ENCODE peak calls at places on chromosomes 13 and 19, in six cellular contexts. I, B, C, K, L and H are unnamed samples.

GRCh38 chr19:33390120-33390907 is 16.8 kb downstream of the CEBPG start:
- DNase-seq in B (peak), L (no peak), C (no peak), K (no peak), I (no peak), H (no peak)

GRCh38 chr19:35644987-35645679 is 3.0 kb upstream of the COX6B1 start:
- DNase-seq in B (peak), I (no peak), L (peak), C (peak), K (peak), H (peak)

GRCh38 chr19:1417681-1418493 is 10.5 kb downstream of the DAZAP1 start:
- DNase-seq in K (no peak), I (no peak), C (no peak), L (no peak), B (no peak), H (no peak)

GRCh38 chr13:32017449-32017848 is 14.1 kb upstream of the FRY start:
- DNase-seq in B (no peak), L (no peak), I (no peak), C (no peak), K (no peak), H (no peak)

GRCh38 chr13:113588394-113589111 is 4.0 kb downstream of the TFDP1 start:
- DNase-seq in I (no peak), B (no peak), K (no peak), C (peak), L (no peak), H (no peak)

GRCh38 chr13:33450956-33451709 is 165.6 kb upstream of the STARD13 start:
- DNase-seq in L (no peak), C (no peak), I (no peak), B (no peak), K (no peak), H (no peak)

GRCh38 chr13:23288564-23288963 is 107.8 kb downstream of the SGCG start:
- DNase-seq in L (no peak), I (no peak), C (no peak), B (no peak), K (no peak), H (no peak)

GRCh38 chr13:72970956-72971355 is 87.8 kb upstream of the KLF5 start:
- DNase-seq in K (no peak), L (no peak), B (no peak), C (no peak), I (peak), H (no peak)

GRCh38 chr19:1076951-1077350 is 10.0 kb downstream of the ARHGAP45 start:
- DNase-seq in C (peak), I (no peak), K (no peak), L (peak), B (no peak), H (peak)

GRCh38 chr13:101424381-101425155 is 8.3 kb upstream of the NALCN start:
- DNase-seq in B (no peak), I (no peak), L (no peak), C (no peak), K (no peak), H (no peak)

GRCh38 chr19:16457195-16457953 is 14.4 kb downstream of the EPS15L1 start:
- DNase-seq in I (no peak), C (no peak), B (no peak), K (peak), L (peak), H (no peak)

GRCh38 chr13:44857061-44857460 is 132.2 kb downstream of the NUFIP1 start:
- DNase-seq in K (no peak), B (no peak), L (peak), I (no peak), C (no peak), H (no peak)

GRCh38 chr19:17949956-17950309 is 17.0 kb upstream of the KCNN1 start:
- DNase-seq in I (no peak), B (no peak), L (no peak), K (no peak), C (no peak), H (no peak)

GRCh38 chr19:16139752-16140151 is 3.7 kb upstream of the HSH2D start:
- DNase-seq in I (no peak), K (no peak), L (no peak), C (no peak), B (no peak), H (no peak)

GRCh38 chr13:24127116-24127631 is 33.3 kb upstream of the SPATA13 start:
- DNase-seq in K (no peak), L (peak), B (no peak), C (no peak), I (no peak), H (peak)

GRCh38 chr13:108155185-108156106 is 59.9 kb downstream of the LIG4 start:
- DNase-seq in K (peak), L (peak), B (no peak), I (peak), C (peak), H (peak)

GRCh38 chr13:77339408-77339807 is 12.5 kb upstream of the MYCBP2 start:
- DNase-seq in B (no peak), L (no peak), C (no peak), I (no peak), K (no peak), H (no peak)

GRCh38 chr19:16445238-16446107 is 26.3 kb downstream of the EPS15L1 start:
- DNase-seq in B (no peak), K (no peak), C (no peak), L (no peak), I (no peak), H (peak)

GRCh38 chr13:28306325-28306724 is 168.0 kb downstream of the PAN3 start:
- DNase-seq in L (no peak), C (no peak), K (no peak), I (no peak), B (no peak), H (no peak)

GRCh38 chr13:77136902-77137420 is 110.0 kb upstream of the FBXL3 start:
- DNase-seq in K (no peak), C (no peak), B (no peak), I (no peak), L (peak), H (no peak)

GRCh38 chr13:23899555-23899954 is 2.3 kb upstream of the C1QTNF9B start:
- DNase-seq in K (peak), L (peak), B (no peak), C (no peak), I (peak), H (peak)

GRCh38 chr19:15093001-15093400 is 11.0 kb downstream of the OR1I1 start:
- DNase-seq in K (no peak), C (no peak), B (no peak), L (no peak), I (no peak), H (no peak)

GRCh38 chr13:109281823-109282239 is 504.6 kb downstream of the IRS2 start:
- DNase-seq in C (no peak), K (no peak), L (no peak), I (no peak), B (no peak), H (no peak)

GRCh38 chr19:996051-996838 is 4.0 kb upstream of the GRIN3B start:
- DNase-seq in L (peak), C (peak), B (no peak), K (no peak), I (no peak), H (no peak)

GRCh38 chr13:51919531-51919930 is 57.8 kb downstream of the CCDC70 start:
- DNase-seq in L (peak), B (no peak), K (no peak), C (no peak), I (no peak), H (no peak)

GRCh38 chr19:32357720-32358119 is 12.3 kb downstream of the ZNF507 start:
- DNase-seq in B (no peak), K (no peak), L (peak), C (no peak), I (no peak), H (no peak)

DNA sequence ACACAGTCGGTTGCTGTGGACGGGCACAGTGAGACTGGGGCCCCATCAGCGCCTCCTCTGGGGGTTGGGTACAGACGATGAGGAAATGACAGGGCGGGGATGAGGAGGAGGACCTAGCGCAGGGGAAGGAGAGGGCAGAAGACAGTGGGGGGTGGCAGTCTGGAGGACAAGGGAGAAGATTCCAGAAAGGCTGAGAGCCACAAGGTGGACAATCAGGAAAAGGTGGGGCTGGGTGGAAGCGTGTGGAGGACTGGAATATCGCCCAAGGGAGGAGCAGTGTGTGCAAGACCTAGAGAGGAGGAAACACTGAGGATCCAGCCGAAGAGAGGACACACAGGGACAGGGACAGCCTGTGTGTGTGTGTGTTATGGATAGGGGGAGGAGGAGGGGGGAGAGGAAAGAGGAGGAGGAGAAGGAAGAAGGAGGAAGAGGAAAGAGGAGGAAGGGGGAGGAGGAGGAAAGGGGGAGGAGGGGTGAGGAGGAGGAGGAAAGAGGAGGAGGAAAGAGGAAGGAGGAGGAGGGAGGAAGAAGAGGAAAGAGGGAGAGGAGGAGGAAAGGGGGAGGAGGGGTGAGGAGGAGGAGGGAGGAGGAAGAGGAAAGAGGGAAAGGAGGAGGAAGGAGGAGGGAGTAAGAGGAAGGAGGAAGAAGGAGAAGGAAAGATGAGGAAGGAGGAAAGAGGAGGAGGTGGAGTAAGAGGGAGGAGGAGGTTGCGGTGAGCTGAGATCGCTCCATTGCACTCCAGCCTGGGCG is 15.8 kb upstream of the GARIN5A start:
- DNase-seq in I (no peak), C (no peak), K (no peak), B (no peak), L (no peak), H (no peak)
- TF ChIP-seq CTCF in I (no peak), C (no peak), K (no peak), B (no peak), L (no peak), H (no peak)

GRCh38 chr19:19138110-19138981 is at the start of gene TMEM161A:
- DNase-seq in C (peak), B (peak), K (peak), L (peak), I (peak), H (peak)
- TF ChIP-seq CTCF in C (no peak), B (no peak), K (no peak), L (no peak), I (no peak), H (no peak)

GRCh38 chr13:42333613-42334328 is 61.8 kb downstream of the AKAP11 start:
- DNase-seq in B (no peak), K (no peak), L (peak), C (no peak), I (no peak), H (peak)
- TF ChIP-seq CTCF in B (no peak), K (peak), L (peak), C (peak), I (peak), H (peak)

GRCh38 chr13:21061077-21061945 is at the start of gene LATS2:
- DNase-seq in K (peak), B (peak), I (peak), L (peak), C (peak), H (peak)
- TF ChIP-seq CTCF in K (no peak), B (peak), I (peak), L (no peak), C (no peak), H (no peak)

DNA sequence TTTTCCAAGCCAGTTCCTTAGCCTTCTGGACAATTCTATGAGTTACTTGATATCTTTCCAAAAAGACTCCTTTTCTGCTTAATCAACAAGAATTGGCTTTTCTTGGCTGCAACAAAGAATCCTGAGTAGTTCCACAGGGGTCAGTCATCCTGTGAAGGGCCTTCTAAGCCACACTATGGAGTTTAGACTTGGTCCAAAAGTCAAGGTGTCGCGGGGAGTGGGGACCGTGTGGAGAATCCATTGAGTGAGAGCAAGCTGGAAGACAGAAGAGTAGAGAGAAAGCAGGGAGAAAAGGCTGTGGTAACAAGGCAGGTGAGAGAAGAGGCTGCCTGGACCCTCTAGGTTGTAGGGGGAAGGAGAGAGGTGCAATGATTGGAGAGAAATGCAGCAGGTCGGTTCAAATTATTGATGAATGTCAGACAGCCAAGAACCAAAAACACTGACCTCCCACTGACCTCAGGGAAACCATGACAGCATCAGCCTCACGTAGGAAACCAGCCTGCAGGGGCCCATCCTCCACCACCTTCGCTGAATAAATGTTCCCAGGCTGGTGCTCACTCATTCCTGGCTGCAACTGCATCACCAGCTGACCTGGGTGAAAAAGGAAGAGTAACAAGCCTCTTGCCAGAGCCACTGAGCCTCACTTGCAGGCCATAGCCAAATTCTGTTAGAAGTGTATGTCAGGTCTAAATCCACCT is 7.1 kb upstream of the IFT88 start:
- DNase-seq in I (no peak), C (no peak), K (no peak), B (no peak), L (no peak), H (no peak)
- TF ChIP-seq CTCF in I (no peak), C (no peak), K (no peak), B (no peak), L (no peak), H (no peak)